ENCODE peak calls at places on chromosomes 11 and 22, in four cellular contexts. T is NCI-H446, C is lower lobe of right lung, K is IMR-90. Q is an unnamed sample.

GRCh38 chr11:125304111-125304639 is 139.6 kb downstream of the PKNOX2 start:
- DNase-seq in C (no peak), K (no peak), T (no peak), Q (no peak)

GRCh38 chr11:1497600-1497999 is 11.0 kb upstream of the MOB2 start:
- DNase-seq in K (no peak), T (no peak), C (peak), Q (no peak)

GRCh38 chr11:10329935-10330334 is 25.1 kb downstream of the ADM start:
- DNase-seq in C (no peak), T (no peak), K (peak), Q (no peak)

GRCh38 chr11:14422814-14423182 is 63.8 kb upstream of the RRAS2 start:
- DNase-seq in T (no peak), C (no peak), K (no peak), Q (no peak)

GRCh38 chr11:118621071-118621815 is 13.8 kb downstream of the PHLDB1 start:
- DNase-seq in K (peak), T (no peak), C (peak), Q (peak)

GRCh38 chr11:12853325-12853651 is 155.8 kb upstream of the RASSF10 start:
- DNase-seq in K (no peak), T (no peak), C (no peak), Q (no peak)

GRCh38 chr22:39475337-39475736 is 18.5 kb downstream of the MGAT3 start:
- DNase-seq in K (no peak), C (no peak), T (no peak), Q (no peak)

GRCh38 chr11:16909375-16910035 is 104.7 kb downstream of the PLEKHA7 start:
- DNase-seq in K (no peak), C (no peak), T (no peak), Q (no peak)

GRCh38 chr11:73259406-73260126 is 12.6 kb upstream of the P2RY6 start:
- DNase-seq in T (no peak), K (no peak), C (no peak), Q (no peak)

Q was measured in tibial nerve.